ENCODE peak calls at places on chromosome 16, in eight cellular contexts. H, J, G, B, A, U, P and Q are unnamed samples.

GRCh38 chr16:2088759-2089358 is 41.1 kb downstream of the TSC2 start:
- DNase-seq in H (no peak), J (no peak), G (no peak), B (no peak), A (no peak), U (no peak), P (no peak), Q (no peak)

GRCh38 chr16:88633684-88634140 is 4.7 kb upstream of the IL17C start:
- DNase-seq in H (no peak), J (peak), G (peak), B (no peak), A (no peak), U (no peak), P (peak), Q (no peak)

GRCh38 chr16:11514283-11514682 is 72.4 kb downstream of the LITAF start:
- DNase-seq in H (no peak), J (no peak), G (no peak), B (no peak), A (no peak), U (no peak), P (no peak), Q (no peak)

GRCh38 chr16:1771072-1771863 is at the start of gene NME3:
- DNase-seq in H (peak), J (peak), G (peak), B (peak), A (peak), U (peak), P (peak), Q (no peak)

GRCh38 chr16:82395212-82395611 is 225.2 kb upstream of the MPHOSPH6 start:
- DNase-seq in H (no peak), J (no peak), G (no peak), B (no peak), A (no peak), U (no peak), P (no peak), Q (no peak)

GRCh38 chr16:4888428-4889135 is 41.3 kb downstream of the UBN1 start:
- DNase-seq in H (no peak), J (no peak), G (no peak), B (no peak), A (no peak), U (no peak), P (no peak), Q (no peak)

GRCh38 chr16:84959045-84959576 is 52.2 kb downstream of the ZDHHC7 start:
- DNase-seq in H (no peak), J (no peak), G (no peak), B (no peak), A (no peak), U (no peak), P (peak), Q (no peak)

GRCh38 chr16:78906135-78906534 is 694.4 kb downstream of the MAF start:
- DNase-seq in H (no peak), J (no peak), G (no peak), B (no peak), A (no peak), U (no peak), P (peak), Q (no peak)

GRCh38 chr16:69110406-69110805 is 5.0 kb downstream of the HAS3 start:
- DNase-seq in H (no peak), J (no peak), G (no peak), B (no peak), A (no peak), U (no peak), P (peak), Q (no peak)

GRCh38 chr16:20441221-20441620 is 10.1 kb upstream of the ACSM2A start:
- DNase-seq in H (no peak), J (peak), G (no peak), B (no peak), A (no peak), U (no peak), P (no peak), Q (no peak)

GRCh38 chr16:11079657-11080187 is 135.4 kb downstream of the CLEC16A start:
- DNase-seq in H (no peak), J (peak), G (peak), B (peak), A (peak), U (peak), P (no peak), Q (peak)

GRCh38 chr16:11089504-11090124 is 145.2 kb downstream of the CLEC16A start:
- DNase-seq in H (no peak), J (peak), G (no peak), B (peak), A (peak), U (peak), P (no peak), Q (no peak)

GRCh38 chr16:70689035-70689969 is 3.4 kb upstream of the MTSS2 start:
- DNase-seq in H (no peak), J (no peak), G (no peak), B (no peak), A (no peak), U (no peak), P (no peak), Q (no peak)